ENCODE peak calls at places on chromosomes 5 and 9, in five cellular contexts. U, G, Q, T and I are unnamed samples.
A peak's percentile ranks its signal among the peaks of the same experiment; 100 is the strongest.

GRCh38 chr9:127884427-127884911 is 7.0 kb upstream of the AK1 start:
- DNase-seq in U (no peak), G (peak; percentile 54), Q (no peak), T (no peak), I (no peak)

GRCh38 chr9:31272456-31273295 is 1111.8 kb upstream of the ACO1 start:
- DNase-seq in U (no peak), G (peak; percentile 5), Q (no peak), T (no peak), I (no peak)

GRCh38 chr5:117357886-117358285 is 783.3 kb upstream of the SEMA6A start:
- DNase-seq in U (no peak), G (no peak), Q (no peak), T (no peak), I (no peak)

GRCh38 chr5:116573617-116574431 is 799 bp downstream of the SEMA6A start:
- DNase-seq in U (peak; percentile 64), G (no peak), Q (no peak), T (no peak), I (peak; percentile 34)

GRCh38 chr9:107251756-107252322 is 31.2 kb upstream of the RAD23B start:
- DNase-seq in U (no peak), G (no peak), Q (peak; percentile 37), T (peak; percentile 95), I (no peak)

GRCh38 chr9:77800924-77801551 is 152.9 kb upstream of the GNA14 start:
- DNase-seq in U (no peak), G (no peak), Q (no peak), T (no peak), I (no peak)

GRCh38 chr9:85077954-85078353 is 408.4 kb downstream of the NTRK2 start:
- DNase-seq in U (peak; percentile 24), G (no peak), Q (no peak), T (no peak), I (no peak)

GRCh38 chr5:97164846-97165245 is 18.2 kb downstream of the RIOK2 start:
- DNase-seq in U (no peak), G (no peak), Q (no peak), T (peak; percentile 50), I (no peak)

GRCh38 chr5:176768174-176768970 is 42.0 kb upstream of the UNC5A start:
- DNase-seq in U (no peak), G (no peak), Q (no peak), T (no peak), I (no peak)

GRCh38 chr5:133106761-133107572 is 55.2 kb downstream of the HSPA4 start:
- DNase-seq in U (no peak), G (no peak), Q (no peak), T (no peak), I (no peak)

GRCh38 chr9:119368681-119369581 is at the start of gene BRINP1:
- DNase-seq in U (peak; percentile 69), G (no peak), Q (no peak), T (no peak), I (peak; percentile 94)

GRCh38 chr5:100505984-100506670 is 29.0 kb upstream of the FAM174A start:
- DNase-seq in U (no peak), G (no peak), Q (no peak), T (peak; percentile 82), I (no peak)

GRCh38 chr5:19739691-19740090 is 248.3 kb downstream of the CDH18 start:
- DNase-seq in U (peak; percentile 30), G (no peak), Q (no peak), T (no peak), I (no peak)

GRCh38 chr9:35287986-35288515 is 126.2 kb downstream of the UNC13B start:
- DNase-seq in U (no peak), G (no peak), Q (no peak), T (peak; percentile 24), I (no peak)

GRCh38 chr9:7894231-7894630 is 94.7 kb upstream of the DMAC1 start:
- DNase-seq in U (no peak), G (no peak), Q (no peak), T (no peak), I (peak; percentile 13)

GRCh38 chr5:173764321-173765029 is 123.7 kb upstream of the CPEB4 start:
- DNase-seq in U (peak; percentile 32), G (peak; percentile 89), Q (peak; percentile 86), T (peak; percentile 96), I (peak; percentile 39)

GRCh38 chr5:102223542-102224444 is 72.3 kb downstream of the SLCO4C1 start:
- DNase-seq in U (peak; percentile 64), G (no peak), Q (no peak), T (peak; percentile 2), I (no peak)

GRCh38 chr5:6340100-6340499 is 38.2 kb downstream of the MED10 start:
- DNase-seq in U (no peak), G (no peak), Q (no peak), T (no peak), I (no peak)

GRCh38 chr5:178119915-178120660 is 6.8 kb downstream of the N4BP3 start:
- DNase-seq in U (no peak), G (no peak), Q (no peak), T (no peak), I (no peak)

GRCh38 chr5:81513468-81513867 is 119.5 kb upstream of the ACOT12 start:
- DNase-seq in U (no peak), G (no peak), Q (no peak), T (no peak), I (no peak)

GRCh38 chr9:115015018-115015635 is 84.7 kb upstream of the TNFSF8 start:
- DNase-seq in U (peak; percentile 67), G (peak; percentile 39), Q (no peak), T (peak; percentile 64), I (peak; percentile 65)

GRCh38 chr5:136404616-136405015 is 39.3 kb upstream of the TRPC7 start:
- DNase-seq in U (no peak), G (no peak), Q (no peak), T (no peak), I (no peak)

GRCh38 chr9:113991714-113992113 is 86.4 kb downstream of the AMBP start:
- DNase-seq in U (no peak), G (no peak), Q (no peak), T (no peak), I (no peak)

GRCh38 chr9:82922686-82923085 is 140.3 kb downstream of the RASEF start:
- DNase-seq in U (no peak), G (no peak), Q (no peak), T (no peak), I (no peak)

GRCh38 chr5:124661317-124662141 is 84.9 kb downstream of the ZNF608 start:
- DNase-seq in U (peak; percentile 88), G (peak; percentile 70), Q (no peak), T (peak; percentile 92), I (peak; percentile 44)

GRCh38 chr5:168370826-168371225 is 79.4 kb downstream of the WWC1 start:
- DNase-seq in U (no peak), G (no peak), Q (no peak), T (no peak), I (peak; percentile 47)

GRCh38 chr9:98607787-98608186 is 100.9 kb downstream of the GABBR2 start:
- DNase-seq in U (no peak), G (no peak), Q (no peak), T (peak; percentile 97), I (no peak)

GRCh38 chr5:143094087-143094511 is 309.4 kb downstream of the NR3C1 start:
- DNase-seq in U (peak; percentile 92), G (no peak), Q (no peak), T (peak; percentile 61), I (no peak)

GRCh38 chr9:136850866-136851775 is 1.0 kb upstream of the MAMDC4 start:
- DNase-seq in U (no peak), G (no peak), Q (no peak), T (no peak), I (no peak)

GRCh38 chr5:9046756-9047481 is 499.0 kb downstream of the SEMA5A start:
- DNase-seq in U (no peak), G (no peak), Q (no peak), T (peak; percentile 99), I (no peak)

GRCh38 chr5:105905392-105905791 is 1765.3 kb downstream of the EFNA5 start:
- DNase-seq in U (no peak), G (no peak), Q (no peak), T (no peak), I (no peak)

GRCh38 chr9:114304416-114305188 is 18.3 kb upstream of the ORM1 start:
- DNase-seq in U (no peak), G (no peak), Q (no peak), T (no peak), I (peak; percentile 6)

DNA sequence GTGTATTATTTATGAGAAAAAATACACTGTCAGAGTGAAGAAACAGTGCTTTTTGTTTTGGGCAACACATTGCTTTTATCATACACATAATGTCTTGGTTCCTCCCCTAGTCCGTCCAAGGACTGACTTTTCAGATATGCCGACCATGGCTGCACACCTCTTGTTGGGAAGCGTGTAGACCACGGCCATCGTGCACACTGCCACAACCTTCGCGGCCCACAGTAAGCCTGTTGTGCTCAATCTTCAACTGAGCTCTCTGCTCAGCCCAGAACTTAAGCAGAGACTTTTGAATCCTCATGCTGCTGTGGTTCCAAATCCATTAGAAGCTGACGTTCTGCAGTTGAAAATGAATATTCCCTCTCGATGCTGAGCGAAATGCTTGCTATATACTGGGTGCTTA is 157.6 kb upstream of the IRX2 start:
- DNase-seq in U (no peak), G (no peak), Q (no peak), T (no peak), I (no peak)
- H3K9me3 ChIP-seq in U (no peaks in the 10 kb centered on the region), G (no peaks in the 10 kb centered on the region), Q (no peaks in the 10 kb centered on the region), T (peaks cover 35% of the 10 kb centered on the region), I (no peaks in the 10 kb centered on the region)

DNA sequence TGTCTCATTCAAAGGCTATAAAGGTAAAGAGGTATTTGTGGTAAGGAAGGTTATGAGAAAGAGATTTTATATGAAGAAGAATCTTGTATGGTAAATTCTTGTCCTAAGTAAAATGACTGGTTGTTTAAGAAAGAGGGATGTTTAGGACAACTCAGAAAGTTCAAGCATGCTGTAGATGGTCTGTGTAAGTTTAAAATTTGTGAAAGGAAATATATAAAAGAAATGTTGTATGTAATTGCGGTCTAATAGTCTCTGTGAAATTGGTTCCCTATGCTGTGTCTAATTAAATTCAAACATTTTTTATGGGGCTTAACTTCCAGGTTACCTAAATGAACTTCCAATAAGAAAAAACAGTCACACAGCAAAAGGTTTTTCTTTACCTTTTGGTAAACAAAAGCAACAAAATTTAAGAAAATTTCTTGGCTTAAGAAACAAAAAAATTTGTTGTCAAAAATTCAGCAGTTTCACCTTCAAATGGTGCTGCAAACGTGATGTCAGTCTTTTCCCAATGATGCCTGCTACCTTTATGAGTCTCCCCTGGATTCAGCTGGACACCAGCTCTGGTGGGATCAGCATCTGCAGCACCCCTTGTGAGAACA is 83.0 kb upstream of the FCN1 start:
- DNase-seq in U (peak; percentile 29), G (no peak), Q (no peak), T (no peak), I (no peak)
- H3K9me3 ChIP-seq in U (peaks cover 14% of the 10 kb centered on the region), G (peaks cover 5% of the 10 kb centered on the region), Q (no peaks in the 10 kb centered on the region), T (peaks cover 33% of the 10 kb centered on the region), I (peaks cover 36% of the 10 kb centered on the region)

GRCh38 chr5:140423609-140424008 is 22.0 kb downstream of the ANKHD1 start:
- DNase-seq in U (no peak), G (no peak), Q (no peak), T (no peak), I (no peak)

GRCh38 chr5:140418862-140419520 is 17.4 kb downstream of the ANKHD1 start:
- DNase-seq in U (no peak), G (no peak), Q (no peak), T (peak; percentile 9), I (no peak)

GRCh38 chr5:140420665-140421361 is 19.2 kb downstream of the ANKHD1 start:
- DNase-seq in U (no peak), G (no peak), Q (no peak), T (no peak), I (no peak)

GRCh38 chr5:140420226-140420570 is 18.6 kb downstream of the ANKHD1 start:
- DNase-seq in U (no peak), G (no peak), Q (no peak), T (no peak), I (no peak)

GRCh38 chr5:140424135-140424534 is 22.5 kb downstream of the ANKHD1 start:
- DNase-seq in U (no peak), G (no peak), Q (no peak), T (peak; percentile 5), I (no peak)
- H3K9me3 ChIP-seq in U (no peaks in the 10 kb centered on the region), G (no peaks in the 10 kb centered on the region), Q (no peaks in the 10 kb centered on the region), T (no peaks in the 10 kb centered on the region), I (no peaks in the 10 kb centered on the region)

GRCh38 chr5:34542818-34543217 is 113.3 kb upstream of the RAI14 start:
- DNase-seq in U (no peak), G (no peak), Q (no peak), T (no peak), I (no peak)
- H3K9me3 ChIP-seq in U (no peaks in the 10 kb centered on the region), G (peaks cover 48% of the 10 kb centered on the region), Q (no peaks in the 10 kb centered on the region), T (peaks cover 9% of the 10 kb centered on the region), I (peaks cover 16% of the 10 kb centered on the region)